ENCODE peak calls at places on chromosomes 1 and 21, in four cellular contexts. Q is heart right ventricle, J is left lung, B is RWPE2. D is an unnamed sample.

GRCh38 chr1:110620250-110620615 is 14.1 kb upstream of the KCNA2 start:
- ATAC-seq in B (no peak), Q (no peak), J (peak), D (no peak)

GRCh38 chr1:94119796-94120590 is 955 bp downstream of the ABCA4 start:
- ATAC-seq in J (no peak), Q (no peak), B (no peak), D (no peak)

GRCh38 chr1:233172201-233172600 is 123.3 kb downstream of the PCNX2 start:
- ATAC-seq in B (no peak), Q (no peak), J (peak), D (no peak)

GRCh38 chr21:33699277-33699676 is 57.0 kb downstream of the ITSN1 start:
- ATAC-seq in Q (no peak), B (no peak), J (no peak), D (no peak)

GRCh38 chr1:150596976-150597375 is 17.6 kb upstream of the MCL1 start:
- ATAC-seq in Q (no peak), B (peak), J (no peak), D (no peak)

GRCh38 chr21:39385299-39386145 is 36.6 kb upstream of the HMGN1 start:
- ATAC-seq in Q (peak), B (no peak), J (peak), D (peak)

GRCh38 chr1:82586473-82586872 is 785.7 kb downstream of the ADGRL2 start:
- ATAC-seq in Q (peak), B (no peak), J (no peak), D (peak)

GRCh38 chr1:21537511-21537931 is 28.3 kb downstream of the ALPL start:
- ATAC-seq in J (no peak), Q (peak), B (no peak), D (no peak)

GRCh38 chr1:20429296-20429695 is 56.7 kb downstream of the CAMK2N1 start:
- ATAC-seq in Q (peak), B (no peak), J (no peak), D (no peak)

GRCh38 chr1:209767105-209767504 is 11.3 kb downstream of the TRAF3IP3 start:
- ATAC-seq in B (no peak), J (no peak), Q (no peak), D (no peak)
- H3K4me3 ChIP-seq in B (no peak), J (no peak), Q (no peak), D (no peak)

GRCh38 chr1:63068626-63069025 is 253.7 kb upstream of the FOXD3 start:
- ATAC-seq in B (peak), J (no peak), Q (no peak), D (no peak)
- H3K4me3 ChIP-seq in B (no peak), J (no peak), Q (no peak), D (no peak)

DNA sequence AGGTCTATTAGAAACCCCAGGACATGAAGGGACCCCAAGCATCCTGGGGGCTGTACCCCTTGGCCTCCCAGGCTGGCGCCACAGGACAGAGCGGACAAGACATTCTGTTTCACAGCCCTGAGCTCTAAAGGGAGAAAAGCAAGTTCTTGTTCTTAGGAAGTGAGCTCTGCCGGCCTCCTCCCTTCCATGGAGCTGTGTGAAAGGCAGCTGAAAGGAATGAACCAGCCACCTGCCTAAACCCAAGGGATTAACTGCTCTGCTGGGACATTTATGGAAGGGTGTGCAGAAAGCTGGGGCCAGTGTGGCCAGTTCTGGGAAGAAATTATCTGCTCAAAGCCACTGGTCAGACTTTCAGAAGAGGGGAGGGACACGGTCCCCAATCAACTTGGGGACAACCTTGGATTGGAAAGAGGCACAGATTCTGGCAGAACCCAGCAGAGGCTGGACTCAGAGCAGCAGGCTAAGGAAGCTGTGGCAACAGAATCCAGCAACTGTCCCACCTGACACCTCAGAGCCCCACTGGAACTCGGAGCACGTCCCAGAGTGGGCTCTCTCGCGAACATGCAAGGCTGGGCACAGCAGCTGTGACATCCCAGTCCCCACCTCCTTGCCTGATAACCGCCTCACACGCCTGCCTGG is 2.1 kb downstream of the KLHL21 start:
- ATAC-seq in J (peak), B (no peak), Q (no peak), D (no peak)
- H3K4me3 ChIP-seq in J (peak), B (peak), Q (peak), D (peak)

GRCh38 chr1:64563958-64564565 is 94.1 kb downstream of the CACHD1 start:
- ATAC-seq in Q (no peak), J (no peak), B (no peak), D (no peak)

GRCh38 chr1:64564891-64565290 is 95.0 kb downstream of the CACHD1 start:
- ATAC-seq in B (peak), Q (no peak), J (peak), D (no peak)

DNA sequence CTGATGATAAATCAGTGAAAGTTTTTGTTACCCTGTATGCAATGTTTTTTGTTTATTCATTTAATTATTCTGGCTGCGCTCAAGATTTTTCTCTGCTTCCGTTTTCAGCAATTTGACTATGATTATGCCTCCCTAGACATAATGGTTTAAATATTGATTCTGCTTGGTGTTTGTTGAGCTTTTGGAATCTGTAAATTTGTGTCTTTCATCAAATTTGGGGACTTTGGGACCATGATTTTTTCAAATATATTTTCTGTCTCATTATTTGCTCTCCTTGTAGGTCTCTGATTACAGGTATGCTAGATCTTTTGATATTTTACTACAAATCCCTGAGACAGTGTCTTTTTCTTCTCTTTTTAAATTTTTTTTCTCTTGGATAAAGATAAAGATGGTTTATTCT is 92.1 kb downstream of the CACHD1 start:
- ATAC-seq in B (no peak), J (no peak), Q (no peak), D (no peak)
- H3K4me3 ChIP-seq in B (no peak), J (no peak), Q (no peak), D (no peak)